ENCODE peak calls at places on chromosomes 13 and 19, in five cellular contexts. One of them, this sample, is unnamed.

GRCh38 chr19:56136362-56136761 is 4.7 kb upstream of the ZNF444 start:
- DNase-seq in PC-3: no peak
- DNase-seq in psoas muscle: no peak
- DNase-seq in esophagus muscularis mucosa: no peak
- DNase-seq in uterus: no peak
- DNase-seq in this sample: no peak

GRCh38 chr13:67740871-67741475 is 510.8 kb upstream of the PCDH9 start:
- DNase-seq in PC-3: no peak
- DNase-seq in psoas muscle: no peak
- DNase-seq in esophagus muscularis mucosa: no peak
- DNase-seq in uterus: no peak
- DNase-seq in this sample: no peak

GRCh38 chr13:79108914-79109643 is 297.0 kb downstream of the RBM26 start:
- DNase-seq in PC-3: no peak
- DNase-seq in psoas muscle: no peak
- DNase-seq in esophagus muscularis mucosa: no peak
- DNase-seq in uterus: no peak
- DNase-seq in this sample: no peak

GRCh38 chr13:106916329-106916728 is 348.4 kb upstream of the ARGLU1 start:
- DNase-seq in PC-3: no peak
- DNase-seq in psoas muscle: no peak
- DNase-seq in esophagus muscularis mucosa: no peak
- DNase-seq in uterus: no peak
- DNase-seq in this sample: no peak

GRCh38 chr19:1262687-1263123 is 6.4 kb upstream of the CIRBP start:
- DNase-seq in PC-3: no peak
- DNase-seq in psoas muscle: no peak
- DNase-seq in esophagus muscularis mucosa: no peak
- DNase-seq in uterus: no peak
- DNase-seq in this sample: no peak

GRCh38 chr13:40479196-40479845 is 187.1 kb downstream of the FOXO1 start:
- DNase-seq in PC-3: no peak
- DNase-seq in psoas muscle: no peak
- DNase-seq in esophagus muscularis mucosa: no peak
- DNase-seq in uterus: no peak
- DNase-seq in this sample: no peak

GRCh38 chr19:58469241-58470013 is 2.5 kb downstream of the ZNF324 start:
- DNase-seq in PC-3: no peak
- DNase-seq in psoas muscle: no peak
- DNase-seq in esophagus muscularis mucosa: no peak
- DNase-seq in uterus: no peak
- DNase-seq in this sample: no peak

GRCh38 chr19:6772028-6772865 is at the start of gene VAV1:
- DNase-seq in PC-3: no peak
- DNase-seq in psoas muscle: peak
- DNase-seq in esophagus muscularis mucosa: no peak
- DNase-seq in uterus: no peak
- DNase-seq in this sample: no peak

GRCh38 chr13:97076898-97077297 is 82.6 kb upstream of the OXGR1 start:
- DNase-seq in PC-3: no peak
- DNase-seq in psoas muscle: no peak
- DNase-seq in esophagus muscularis mucosa: no peak
- DNase-seq in uterus: no peak
- DNase-seq in this sample: no peak

GRCh38 chr13:98591721-98592352 is 14.9 kb upstream of the STK24 start:
- DNase-seq in PC-3: no peak
- DNase-seq in psoas muscle: no peak
- DNase-seq in esophagus muscularis mucosa: no peak
- DNase-seq in uterus: no peak
- DNase-seq in this sample: no peak

GRCh38 chr19:40191836-40192646 is 815 bp downstream of the MAP3K10 start:
- DNase-seq in PC-3: peak
- DNase-seq in psoas muscle: peak
- DNase-seq in esophagus muscularis mucosa: no peak
- DNase-seq in uterus: no peak
- DNase-seq in this sample: peak

GRCh38 chr19:45733160-45733810 is at the start of gene MEIOSIN:
- DNase-seq in PC-3: no peak
- DNase-seq in psoas muscle: no peak
- DNase-seq in esophagus muscularis mucosa: no peak
- DNase-seq in uterus: no peak
- DNase-seq in this sample: no peak

GRCh38 chr19:45729774-45730388 is 815 bp downstream of the FBXO46 start:
- DNase-seq in PC-3: no peak
- DNase-seq in psoas muscle: no peak
- DNase-seq in esophagus muscularis mucosa: no peak
- DNase-seq in uterus: no peak
- DNase-seq in this sample: peak

GRCh38 chr19:45730389-45731288 is at the start of gene FBXO46:
- DNase-seq in PC-3: peak
- DNase-seq in psoas muscle: peak
- DNase-seq in esophagus muscularis mucosa: peak
- DNase-seq in uterus: peak
- DNase-seq in this sample: peak
- TF ChIP-seq CTCF in PC-3: peak
- TF ChIP-seq CTCF in psoas muscle: no peak
- TF ChIP-seq CTCF in esophagus muscularis mucosa: peak
- TF ChIP-seq CTCF in uterus: peak
- TF ChIP-seq CTCF in this sample: no peak

GRCh38 chr13:33310245-33311038 is 24.9 kb upstream of the STARD13 start:
- DNase-seq in PC-3: peak
- DNase-seq in psoas muscle: no peak
- DNase-seq in esophagus muscularis mucosa: no peak
- DNase-seq in uterus: no peak
- DNase-seq in this sample: no peak

GRCh38 chr13:33313504-33313903 is 27.9 kb upstream of the STARD13 start:
- DNase-seq in PC-3: no peak
- DNase-seq in psoas muscle: no peak
- DNase-seq in esophagus muscularis mucosa: no peak
- DNase-seq in uterus: no peak
- DNase-seq in this sample: no peak

GRCh38 chr13:33311040-33311439 is 25.5 kb upstream of the STARD13 start:
- DNase-seq in PC-3: no peak
- DNase-seq in psoas muscle: no peak
- DNase-seq in esophagus muscularis mucosa: no peak
- DNase-seq in uterus: no peak
- DNase-seq in this sample: no peak

GRCh38 chr13:33307820-33308219 is 22.3 kb upstream of the STARD13 start:
- DNase-seq in PC-3: no peak
- DNase-seq in psoas muscle: no peak
- DNase-seq in esophagus muscularis mucosa: no peak
- DNase-seq in uterus: no peak
- DNase-seq in this sample: no peak

DNA sequence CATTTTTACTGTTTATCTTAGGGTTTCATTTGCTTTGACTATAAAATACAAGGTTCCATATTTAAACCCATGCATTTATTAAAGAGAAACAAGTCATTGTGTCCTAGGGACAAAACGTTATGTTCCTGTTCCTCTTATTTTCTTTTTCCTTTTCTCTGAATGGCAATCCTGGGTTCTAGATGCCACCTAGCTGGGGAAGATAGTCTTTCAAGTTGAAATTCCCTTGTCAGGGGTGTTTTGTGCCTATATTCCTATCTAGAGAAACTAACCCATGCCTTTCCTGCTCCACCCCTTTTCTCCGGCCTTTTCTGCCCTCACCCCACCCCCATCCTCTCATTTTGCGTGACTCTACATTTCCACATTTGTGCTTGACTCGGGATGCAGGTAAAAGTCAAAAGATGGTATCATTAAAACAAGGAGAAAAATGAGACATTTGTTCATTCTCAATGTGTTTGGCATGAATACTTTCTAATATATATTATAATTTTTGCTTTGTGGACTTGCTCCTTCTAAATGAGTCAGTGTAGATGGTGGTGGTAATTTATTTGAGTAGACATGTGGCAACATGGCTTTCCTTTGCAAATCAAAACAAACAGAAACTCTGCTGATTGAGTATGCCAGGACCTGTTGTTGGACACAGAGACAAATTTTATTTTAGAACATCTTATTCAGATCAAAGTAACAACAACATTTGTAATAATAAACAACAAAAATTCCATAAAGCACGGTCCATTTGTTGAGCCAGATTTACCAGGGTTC is 26.8 kb upstream of the STARD13 start:
- DNase-seq in PC-3: no peak
- DNase-seq in psoas muscle: no peak
- DNase-seq in esophagus muscularis mucosa: no peak
- DNase-seq in uterus: no peak
- DNase-seq in this sample: peak
- TF ChIP-seq CTCF in PC-3: peak
- TF ChIP-seq CTCF in psoas muscle: peak
- TF ChIP-seq CTCF in esophagus muscularis mucosa: peak
- TF ChIP-seq CTCF in uterus: peak
- TF ChIP-seq CTCF in this sample: peak

DNA sequence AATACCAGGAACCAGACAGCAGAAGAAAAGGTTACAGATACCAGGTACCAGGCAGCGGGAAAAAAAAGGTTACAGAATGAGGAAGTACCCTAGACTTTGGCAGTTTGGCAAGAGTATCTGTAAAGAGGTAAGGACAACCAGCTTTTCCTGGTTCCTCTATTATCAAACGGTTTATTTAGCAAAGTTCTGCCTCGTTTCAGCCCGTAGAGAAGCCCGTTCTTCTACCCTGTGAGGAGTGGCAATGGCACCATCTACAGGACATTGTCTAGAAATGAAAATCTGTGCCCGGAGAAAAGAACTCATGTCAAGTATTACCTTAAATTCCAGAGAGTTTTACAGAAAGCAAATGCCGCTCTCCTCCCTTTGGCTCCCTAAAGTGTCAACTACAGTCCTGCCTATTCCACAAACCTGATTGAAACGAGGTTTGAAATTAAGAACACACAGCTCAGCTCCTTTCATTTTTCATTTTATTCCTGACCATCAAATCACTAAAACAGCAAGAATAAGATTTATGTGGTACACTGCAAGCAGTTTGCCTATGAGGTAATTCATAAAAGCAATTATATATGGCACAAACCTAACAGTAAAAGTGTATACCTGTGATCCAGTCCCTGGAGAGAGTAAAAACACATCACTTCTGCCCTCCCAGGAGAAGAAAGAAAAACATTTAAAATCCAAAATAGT is 226.3 kb downstream of the SLC7A1 start:
- DNase-seq in PC-3: peak
- DNase-seq in psoas muscle: no peak
- DNase-seq in esophagus muscularis mucosa: no peak
- DNase-seq in uterus: no peak
- DNase-seq in this sample: peak
- TF ChIP-seq CTCF in PC-3: peak
- TF ChIP-seq CTCF in psoas muscle: peak
- TF ChIP-seq CTCF in esophagus muscularis mucosa: peak
- TF ChIP-seq CTCF in uterus: peak
- TF ChIP-seq CTCF in this sample: peak

DNA sequence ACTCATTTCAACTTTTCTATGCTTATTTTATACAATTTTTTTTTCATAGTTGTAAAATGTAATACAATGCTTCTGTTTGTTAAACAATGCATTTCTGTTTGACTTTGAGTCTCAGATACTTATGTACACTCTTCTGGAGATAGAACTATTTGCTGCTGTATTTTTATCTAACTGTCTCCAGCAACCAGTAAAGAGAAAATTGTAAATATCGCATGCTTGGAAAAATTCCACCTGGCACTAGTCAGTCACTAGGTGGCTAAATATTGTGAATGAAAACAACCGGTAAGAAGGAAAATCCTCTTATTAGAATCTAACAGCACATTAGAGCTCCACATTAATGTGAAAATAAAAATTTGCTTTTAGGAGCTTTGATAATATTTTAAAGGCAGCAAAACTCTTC is 876.5 kb downstream of the PCDH9 start:
- DNase-seq in PC-3: peak
- DNase-seq in psoas muscle: no peak
- DNase-seq in esophagus muscularis mucosa: no peak
- DNase-seq in uterus: no peak
- DNase-seq in this sample: peak
- TF ChIP-seq CTCF in PC-3: no peak
- TF ChIP-seq CTCF in psoas muscle: no peak
- TF ChIP-seq CTCF in esophagus muscularis mucosa: no peak
- TF ChIP-seq CTCF in uterus: no peak
- TF ChIP-seq CTCF in this sample: no peak

GRCh38 chr19:14096272-14096992 is 5.9 kb upstream of the SAMD1 start:
- DNase-seq in PC-3: no peak
- DNase-seq in psoas muscle: no peak
- DNase-seq in esophagus muscularis mucosa: no peak
- DNase-seq in uterus: no peak
- DNase-seq in this sample: no peak
- TF ChIP-seq CTCF in PC-3: peak
- TF ChIP-seq CTCF in psoas muscle: no peak
- TF ChIP-seq CTCF in esophagus muscularis mucosa: no peak
- TF ChIP-seq CTCF in uterus: no peak
- TF ChIP-seq CTCF in this sample: peak